ENCODE peak calls at places on chromosomes 1 and 21, in eight cellular contexts. N is coronary artery, E is GM06990, I is AG09319, Q is left lung, D is brain microvascular endothelial cell, X is H9, P is GM13976. F is an unnamed sample.

GRCh38 chr1:100794719-100795645 is 75.4 kb downstream of the VCAM1 start:
- DNase-seq in N (no peak), E (no peak), I (peak), Q (no peak), D (peak), X (no peak), P (no peak), F (no peak)

GRCh38 chr1:48680411-48681035 is 96.2 kb downstream of the BEND5 start:
- DNase-seq in N (no peak), E (no peak), I (no peak), Q (no peak), D (no peak), X (peak), P (no peak), F (no peak)

GRCh38 chr1:185376288-185376687 is 59.2 kb upstream of the IVNS1ABP start:
- DNase-seq in N (no peak), E (no peak), I (no peak), Q (no peak), D (no peak), X (no peak), P (no peak), F (no peak)

GRCh38 chr21:14900611-14901010 is 164.2 kb downstream of the NRIP1 start:
- DNase-seq in N (no peak), E (no peak), I (no peak), Q (no peak), D (peak), X (no peak), P (no peak), F (no peak)

GRCh38 chr1:94095112-94095637 is 25.8 kb downstream of the ABCA4 start:
- DNase-seq in N (peak), E (no peak), I (peak), Q (no peak), D (peak), X (no peak), P (no peak), F (no peak)

GRCh38 chr21:15009964-15010363 is 54.8 kb downstream of the NRIP1 start:
- DNase-seq in N (no peak), E (no peak), I (peak), Q (no peak), D (peak), X (no peak), P (no peak), F (no peak)

GRCh38 chr1:182770193-182770592 is 19.4 kb upstream of the NPL start:
- DNase-seq in N (no peak), E (no peak), I (no peak), Q (no peak), D (no peak), X (no peak), P (no peak), F (no peak)

GRCh38 chr1:153422450-153423068 is 6.2 kb downstream of the S100A7A start:
- DNase-seq in N (peak), E (no peak), I (no peak), Q (peak), D (peak), X (peak), P (peak), F (peak)

GRCh38 chr1:160097196-160097910 is 1.1 kb downstream of the IGSF8 start:
- DNase-seq in N (no peak), E (no peak), I (no peak), Q (no peak), D (no peak), X (no peak), P (no peak), F (no peak)

GRCh38 chr1:59332983-59333382 is 36.1 kb downstream of the FGGY start:
- DNase-seq in N (no peak), E (no peak), I (no peak), Q (no peak), D (peak), X (no peak), P (no peak), F (no peak)

GRCh38 chr1:233614743-233615521 is 1.0 kb downstream of the KCNK1 start:
- DNase-seq in N (no peak), E (peak), I (no peak), Q (peak), D (no peak), X (peak), P (peak), F (no peak)

GRCh38 chr1:237717121-237717520 is 173.6 kb downstream of the ZP4 start:
- DNase-seq in N (no peak), E (no peak), I (no peak), Q (no peak), D (no peak), X (no peak), P (no peak), F (no peak)

GRCh38 chr1:225541383-225541782 is 111.5 kb downstream of the ENAH start:
- DNase-seq in N (no peak), E (no peak), I (no peak), Q (no peak), D (no peak), X (no peak), P (no peak), F (no peak)

GRCh38 chr1:243642936-243643335 is 207.1 kb downstream of the AKT3 start:
- DNase-seq in N (no peak), E (no peak), I (no peak), Q (no peak), D (peak), X (no peak), P (no peak), F (no peak)

GRCh38 chr1:119631086-119631432 is 17.0 kb downstream of the ZNF697 start:
- DNase-seq in N (no peak), E (no peak), I (no peak), Q (no peak), D (no peak), X (no peak), P (no peak), F (no peak)

GRCh38 chr1:162690672-162691434 is 58.6 kb downstream of the DDR2 start:
- DNase-seq in N (peak), E (no peak), I (peak), Q (no peak), D (peak), X (peak), P (no peak), F (no peak)

GRCh38 chr21:42644223-42645208 is 8.9 kb upstream of the PDE9A start:
- DNase-seq in N (no peak), E (no peak), I (no peak), Q (peak), D (peak), X (no peak), P (no peak), F (no peak)

GRCh38 chr1:101732221-101732620 is 264.5 kb downstream of the OLFM3 start:
- DNase-seq in N (no peak), E (no peak), I (no peak), Q (no peak), D (no peak), X (no peak), P (no peak), F (no peak)

GRCh38 chr21:28644762-28645161 is 347.9 kb downstream of the LTN1 start:
- DNase-seq in N (no peak), E (no peak), I (no peak), Q (no peak), D (no peak), X (no peak), P (no peak), F (no peak)

GRCh38 chr1:155000475-155000724 is 2.2 kb upstream of the ZBTB7B start:
- DNase-seq in N (peak), E (no peak), I (no peak), Q (no peak), D (no peak), X (no peak), P (no peak), F (no peak)

GRCh38 chr1:117033149-117033548 is 27.0 kb upstream of the TTF2 start:
- DNase-seq in N (no peak), E (no peak), I (no peak), Q (no peak), D (no peak), X (no peak), P (no peak), F (no peak)

GRCh38 chr1:200428482-200429205 is 18.8 kb upstream of the ZNF281 start:
- DNase-seq in N (no peak), E (no peak), I (no peak), Q (no peak), D (peak), X (no peak), P (no peak), F (no peak)

GRCh38 chr1:36367798-36368197 is 17.9 kb downstream of the STK40 start:
- DNase-seq in N (no peak), E (no peak), I (no peak), Q (no peak), D (no peak), X (no peak), P (no peak), F (no peak)

GRCh38 chr1:239242404-239242803 is 144.0 kb upstream of the CHRM3 start:
- DNase-seq in N (no peak), E (no peak), I (no peak), Q (no peak), D (no peak), X (no peak), P (no peak), F (no peak)

GRCh38 chr1:39326836-39327235 is 122.3 kb downstream of the MACF1 start:
- DNase-seq in N (no peak), E (no peak), I (no peak), Q (no peak), D (no peak), X (no peak), P (no peak), F (no peak)

GRCh38 chr1:43957407-43958040 is 10.8 kb downstream of the IPO13 start:
- DNase-seq in N (no peak), E (no peak), I (no peak), Q (no peak), D (no peak), X (no peak), P (no peak), F (no peak)

GRCh38 chr21:30372139-30372770 is at the start of gene KRTAP13-2:
- DNase-seq in N (no peak), E (no peak), I (no peak), Q (no peak), D (no peak), X (no peak), P (no peak), F (no peak)

GRCh38 chr1:227947678-227948492 is at the start of gene WNT9A:
- DNase-seq in N (peak), E (peak), I (no peak), Q (peak), D (no peak), X (no peak), P (peak), F (no peak)

GRCh38 chr21:28447453-28447852 is 545.2 kb downstream of the LTN1 start:
- DNase-seq in N (no peak), E (no peak), I (no peak), Q (no peak), D (peak), X (no peak), P (no peak), F (no peak)

GRCh38 chr1:226349801-226350503 is 41.0 kb upstream of the LIN9 start:
- DNase-seq in N (no peak), E (peak), I (no peak), Q (no peak), D (no peak), X (no peak), P (peak), F (no peak)

GRCh38 chr1:247177755-247178154 is 5.9 kb upstream of the ZNF124 start:
- DNase-seq in N (no peak), E (no peak), I (no peak), Q (no peak), D (no peak), X (no peak), P (no peak), F (no peak)

GRCh38 chr1:65668368-65668767 is 124.3 kb upstream of the PDE4B start:
- DNase-seq in N (no peak), E (no peak), I (no peak), Q (no peak), D (no peak), X (no peak), P (no peak), F (no peak)

GRCh38 chr1:156864796-156865195 is 4.1 kb downstream of the NTRK1 start:
- DNase-seq in N (no peak), E (no peak), I (no peak), Q (no peak), D (no peak), X (no peak), P (no peak), F (no peak)
- TF ChIP-seq CTCF in N (no peak), E (no peak), I (no peak), Q (no peak), D (no peak), X (no peak), P (no peak), F (no peak)

DNA sequence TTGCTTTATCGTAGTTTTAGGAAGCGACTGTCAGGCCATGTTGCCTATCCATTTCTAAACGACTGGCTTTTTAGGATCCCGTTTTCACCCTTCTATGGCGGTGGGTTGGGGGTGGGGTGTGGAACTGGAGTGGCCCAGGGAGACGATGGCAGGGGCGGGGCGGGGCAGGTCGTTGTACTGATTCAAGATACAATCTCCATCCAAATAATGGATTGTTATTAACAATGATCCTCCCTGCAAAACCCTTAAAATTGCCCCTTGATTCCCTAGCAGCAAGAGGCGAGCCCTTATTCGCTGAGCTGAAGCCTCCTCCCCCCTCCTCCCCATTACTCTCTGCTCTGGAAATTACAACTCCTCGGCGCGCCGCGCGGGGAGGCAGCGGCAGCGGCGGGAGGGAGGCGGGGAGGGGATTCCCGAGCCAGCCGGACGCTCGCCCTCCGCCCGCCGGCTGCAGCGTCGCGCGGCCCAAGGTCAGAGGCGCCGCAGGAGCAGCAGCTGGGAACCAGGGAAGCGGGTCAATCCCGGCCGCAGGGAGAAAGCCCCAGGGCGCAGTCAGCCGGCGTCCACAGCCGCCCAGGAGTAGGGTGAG is at the start of gene TRIM67:
- DNase-seq in N (no peak), E (peak), I (no peak), Q (no peak), D (no peak), X (peak), P (peak), F (no peak)
- TF ChIP-seq CTCF in N (no peak), E (no peak), I (no peak), Q (no peak), D (no peak), X (no peak), P (no peak), F (no peak)

DNA sequence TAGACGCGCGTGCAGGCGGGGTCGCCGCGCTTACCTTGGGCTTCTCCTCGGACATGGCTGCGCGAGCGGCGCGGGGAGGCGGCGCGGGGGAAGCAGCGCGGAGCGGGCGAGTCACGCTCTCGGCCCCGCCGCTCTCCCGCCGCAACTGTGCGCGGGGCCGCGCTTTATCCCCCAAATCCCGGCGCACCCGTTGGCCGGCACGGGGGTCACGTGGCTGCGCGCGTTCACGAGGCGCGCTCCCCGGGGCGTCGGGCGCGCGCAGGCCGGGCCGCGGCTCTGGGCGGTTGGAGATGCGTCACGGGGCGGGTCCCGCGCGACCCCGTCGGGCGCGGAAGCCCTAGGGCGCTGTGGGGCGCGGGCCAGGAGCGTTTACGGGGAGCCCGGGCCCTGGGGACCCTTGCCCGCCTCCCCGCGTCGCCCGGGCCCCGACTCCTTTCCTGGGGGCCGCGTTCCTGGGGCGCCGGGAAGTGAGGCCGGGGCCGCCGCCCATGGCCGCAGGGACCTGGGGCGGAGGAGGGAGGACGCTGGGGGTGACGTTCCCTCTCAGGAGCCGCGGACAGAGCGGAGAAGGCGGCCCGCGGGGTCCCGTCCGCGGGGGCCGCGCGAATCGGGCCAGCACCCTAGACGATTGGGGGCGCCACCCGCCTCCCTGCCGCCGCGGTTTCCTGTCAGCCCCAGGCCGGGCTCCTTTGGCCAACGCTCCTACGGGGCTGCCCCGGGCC is at the start of gene SUMO3:
- DNase-seq in N (peak), E (peak), I (peak), Q (peak), D (peak), X (peak), P (peak), F (peak)
- TF ChIP-seq CTCF in N (no peak), E (no peak), I (no peak), Q (no peak), D (no peak), X (no peak), P (no peak), F (no peak)

GRCh38 chr1:202210370-202210769 is 16.8 kb downstream of the LGR6 start:
- DNase-seq in N (no peak), E (no peak), I (no peak), Q (peak), D (no peak), X (no peak), P (no peak), F (no peak)
- TF ChIP-seq CTCF in N (no peak), E (no peak), I (no peak), Q (no peak), D (peak), X (peak), P (no peak), F (no peak)